ENCODE peak calls at places on chromosomes 3 and 15, in four cellular contexts. One of them, this sample, is unnamed.

GRCh38 chr3:47283193-47283537 is 421 bp downstream of the KLHL18 start:
- DNase-seq in breast epithelium: no peak
- DNase-seq in dorsolateral prefrontal cortex: no peak
- DNase-seq in mesothelial cell of epicardium: no peak
- DNase-seq in this sample: no peak

GRCh38 chr3:52471371-52472238 is 16.2 kb downstream of the NISCH start:
- DNase-seq in breast epithelium: peak; percentile 80
- DNase-seq in mesothelial cell of epicardium: no peak
- DNase-seq in dorsolateral prefrontal cortex: no peak
- DNase-seq in this sample: no peak

GRCh38 chr3:34011171-34012101 is 213.0 kb downstream of the PDCD6IP start:
- DNase-seq in breast epithelium: no peak
- DNase-seq in dorsolateral prefrontal cortex: no peak
- DNase-seq in mesothelial cell of epicardium: no peak
- DNase-seq in this sample: no peak

GRCh38 chr15:45199136-45199810 is 11.5 kb upstream of the SHF start:
- DNase-seq in breast epithelium: no peak
- DNase-seq in mesothelial cell of epicardium: no peak
- DNase-seq in dorsolateral prefrontal cortex: no peak
- DNase-seq in this sample: no peak

GRCh38 chr3:4323246-4324027 is 20.3 kb downstream of the SETMAR start:
- DNase-seq in mesothelial cell of epicardium: no peak
- DNase-seq in breast epithelium: no peak
- DNase-seq in dorsolateral prefrontal cortex: no peak
- DNase-seq in this sample: no peak

GRCh38 chr3:67979342-67979741 is 324.9 kb upstream of the SUCLG2 start:
- DNase-seq in mesothelial cell of epicardium: no peak
- DNase-seq in dorsolateral prefrontal cortex: no peak
- DNase-seq in breast epithelium: no peak
- DNase-seq in this sample: no peak

GRCh38 chr3:193945126-193945525 is 190.8 kb upstream of the HES1 start:
- DNase-seq in dorsolateral prefrontal cortex: no peak
- DNase-seq in mesothelial cell of epicardium: no peak
- DNase-seq in breast epithelium: no peak
- DNase-seq in this sample: no peak

GRCh38 chr3:169356284-169356955 is 307.1 kb downstream of the MECOM start:
- DNase-seq in dorsolateral prefrontal cortex: no peak
- DNase-seq in mesothelial cell of epicardium: no peak
- DNase-seq in breast epithelium: no peak
- DNase-seq in this sample: no peak

DNA sequence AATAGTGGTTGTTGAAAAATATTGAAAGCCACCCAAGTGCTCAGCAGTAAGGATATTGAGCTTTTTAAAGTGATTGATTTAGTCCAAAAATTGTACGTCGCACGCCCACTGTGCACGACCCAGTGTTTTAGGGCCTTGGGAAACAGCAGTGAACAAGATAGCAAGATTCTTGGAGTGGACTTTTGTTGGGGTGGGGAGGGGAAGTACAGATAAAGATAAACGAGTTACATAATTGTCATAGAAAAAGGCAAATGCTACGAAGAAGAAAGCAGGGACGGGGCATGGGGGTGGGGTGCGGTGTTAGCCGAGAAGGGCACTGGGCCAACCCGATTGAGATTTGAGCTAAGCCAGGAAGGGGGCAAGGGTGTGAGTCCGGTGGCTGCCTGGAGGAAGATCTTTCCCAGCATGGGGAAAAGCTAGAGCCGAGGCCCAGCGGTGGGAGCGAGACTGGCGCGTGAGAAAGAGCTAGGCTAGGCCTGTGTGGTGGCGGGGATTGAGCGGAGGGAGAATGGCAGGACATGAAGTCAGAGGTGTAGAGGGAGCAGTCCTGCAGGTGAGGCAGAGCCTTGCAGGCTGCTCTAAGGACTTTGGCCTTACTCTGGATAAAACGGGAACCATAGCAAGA is 454 bp downstream of the HTD2 start:
- DNase-seq in dorsolateral prefrontal cortex: no peak
- DNase-seq in mesothelial cell of epicardium: no peak
- DNase-seq in breast epithelium: no peak
- DNase-seq in this sample: peak; percentile 31
- TF ChIP-seq CTCF in dorsolateral prefrontal cortex: no peak
- TF ChIP-seq CTCF in mesothelial cell of epicardium: no peak
- TF ChIP-seq CTCF in breast epithelium: no peak
- TF ChIP-seq CTCF in this sample: no peak

DNA sequence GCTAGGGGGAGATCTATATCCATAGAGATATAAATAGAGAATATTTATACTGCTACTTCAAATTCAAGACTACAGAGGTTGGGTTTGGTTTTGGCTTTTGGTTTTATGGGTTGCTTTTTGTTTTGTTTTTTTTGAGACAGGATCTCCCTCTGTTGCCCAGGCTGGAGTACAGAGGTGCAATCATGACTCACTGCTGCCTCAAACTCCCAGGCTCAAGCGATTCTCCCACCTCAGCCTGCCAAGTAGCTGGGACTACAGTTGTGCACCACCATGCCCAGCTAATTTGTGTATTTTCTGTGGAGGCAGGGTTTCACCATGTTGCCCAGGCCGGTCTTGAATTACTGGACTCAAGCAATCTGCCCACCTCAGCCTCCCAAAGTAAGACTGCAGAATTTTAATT is 3.9 kb upstream of the UBL7 start:
- DNase-seq in breast epithelium: no peak
- DNase-seq in mesothelial cell of epicardium: no peak
- DNase-seq in dorsolateral prefrontal cortex: no peak
- DNase-seq in this sample: no peak
- TF ChIP-seq CTCF in breast epithelium: no peak
- TF ChIP-seq CTCF in mesothelial cell of epicardium: no peak
- TF ChIP-seq CTCF in dorsolateral prefrontal cortex: no peak
- TF ChIP-seq CTCF in this sample: no peak

DNA sequence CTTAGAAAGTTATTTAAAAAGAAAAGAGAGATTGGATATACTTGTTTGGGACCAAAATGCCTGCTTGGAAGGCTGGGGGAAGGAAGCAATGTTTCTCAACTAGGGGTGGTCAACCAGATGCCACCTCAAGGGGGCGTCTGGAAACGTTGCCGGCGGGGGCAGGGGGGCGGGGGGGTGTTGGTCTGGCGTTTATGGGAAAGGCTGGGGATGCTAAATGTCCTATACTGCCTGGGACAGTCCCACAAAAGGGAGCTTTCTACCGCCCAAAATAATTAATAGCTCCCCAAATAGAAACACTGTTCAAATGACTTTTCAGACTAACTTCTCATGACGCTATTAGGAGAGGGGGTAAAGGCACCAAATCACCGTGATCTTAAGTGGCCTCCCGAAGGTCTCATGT is 2.2 kb downstream of the POLG start:
- DNase-seq in dorsolateral prefrontal cortex: no peak
- DNase-seq in mesothelial cell of epicardium: no peak
- DNase-seq in breast epithelium: no peak
- DNase-seq in this sample: no peak
- TF ChIP-seq CTCF in dorsolateral prefrontal cortex: no peak
- TF ChIP-seq CTCF in mesothelial cell of epicardium: no peak
- TF ChIP-seq CTCF in breast epithelium: no peak
- TF ChIP-seq CTCF in this sample: peak; percentile 15

GRCh38 chr15:22878103-22878502 is 39.6 kb downstream of the NIPA2 start:
- DNase-seq in breast epithelium: no peak
- DNase-seq in mesothelial cell of epicardium: no peak
- DNase-seq in dorsolateral prefrontal cortex: no peak
- DNase-seq in this sample: no peak

GRCh38 chr15:22880068-22880980 is 41.9 kb downstream of the NIPA2 start:
- DNase-seq in dorsolateral prefrontal cortex: no peak
- DNase-seq in mesothelial cell of epicardium: no peak
- DNase-seq in breast epithelium: no peak
- DNase-seq in this sample: no peak

GRCh38 chr15:22874256-22874655 is 35.8 kb downstream of the NIPA2 start:
- DNase-seq in dorsolateral prefrontal cortex: no peak
- DNase-seq in mesothelial cell of epicardium: no peak
- DNase-seq in breast epithelium: no peak
- DNase-seq in this sample: no peak

GRCh38 chr15:22877122-22877521 is 38.7 kb downstream of the NIPA2 start:
- DNase-seq in dorsolateral prefrontal cortex: no peak
- DNase-seq in mesothelial cell of epicardium: no peak
- DNase-seq in breast epithelium: no peak
- DNase-seq in this sample: no peak

DNA sequence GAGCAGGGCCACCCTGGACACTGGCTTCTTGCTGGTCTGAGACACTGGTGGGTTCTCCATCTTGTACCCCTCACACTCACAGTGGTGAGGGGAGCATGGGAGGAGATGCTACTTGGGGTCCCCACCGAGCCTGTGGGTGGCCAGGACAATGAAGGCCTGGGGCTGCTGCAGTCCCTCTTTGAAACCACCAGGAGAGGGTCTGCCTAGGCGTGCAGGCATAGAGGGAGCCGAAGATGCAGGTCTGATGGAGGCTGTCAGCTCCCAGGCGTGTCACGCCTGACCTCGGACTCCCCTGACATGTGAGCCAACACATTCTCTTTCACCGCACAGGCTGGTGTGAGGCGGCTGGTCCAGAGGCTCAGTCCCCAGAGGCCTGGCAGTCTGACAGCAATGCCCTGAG is 39.1 kb downstream of the NIPA2 start:
- DNase-seq in mesothelial cell of epicardium: no peak
- DNase-seq in breast epithelium: no peak
- DNase-seq in dorsolateral prefrontal cortex: no peak
- DNase-seq in this sample: no peak
- TF ChIP-seq CTCF in mesothelial cell of epicardium: no peak
- TF ChIP-seq CTCF in breast epithelium: no peak
- TF ChIP-seq CTCF in dorsolateral prefrontal cortex: no peak
- TF ChIP-seq CTCF in this sample: no peak

GRCh38 chr15:72923304-72923703 is 129.0 kb upstream of the NEO1 start:
- DNase-seq in dorsolateral prefrontal cortex: no peak
- DNase-seq in mesothelial cell of epicardium: no peak
- DNase-seq in breast epithelium: no peak
- DNase-seq in this sample: no peak
- TF ChIP-seq CTCF in dorsolateral prefrontal cortex: no peak
- TF ChIP-seq CTCF in mesothelial cell of epicardium: no peak
- TF ChIP-seq CTCF in breast epithelium: no peak
- TF ChIP-seq CTCF in this sample: no peak

GRCh38 chr3:155010416-155010815 is 69.7 kb upstream of the MME start:
- DNase-seq in mesothelial cell of epicardium: no peak
- DNase-seq in dorsolateral prefrontal cortex: no peak
- DNase-seq in breast epithelium: no peak
- DNase-seq in this sample: no peak

GRCh38 chr3:155013427-155013826 is 66.7 kb upstream of the MME start:
- DNase-seq in breast epithelium: no peak
- DNase-seq in mesothelial cell of epicardium: no peak
- DNase-seq in dorsolateral prefrontal cortex: no peak
- DNase-seq in this sample: no peak

GRCh38 chr3:155015776-155016451 is 64.2 kb upstream of the MME start:
- DNase-seq in mesothelial cell of epicardium: no peak
- DNase-seq in dorsolateral prefrontal cortex: no peak
- DNase-seq in breast epithelium: no peak
- DNase-seq in this sample: no peak

GRCh38 chr3:155014953-155015352 is 65.2 kb upstream of the MME start:
- DNase-seq in breast epithelium: no peak
- DNase-seq in dorsolateral prefrontal cortex: no peak
- DNase-seq in mesothelial cell of epicardium: no peak
- DNase-seq in this sample: no peak

DNA sequence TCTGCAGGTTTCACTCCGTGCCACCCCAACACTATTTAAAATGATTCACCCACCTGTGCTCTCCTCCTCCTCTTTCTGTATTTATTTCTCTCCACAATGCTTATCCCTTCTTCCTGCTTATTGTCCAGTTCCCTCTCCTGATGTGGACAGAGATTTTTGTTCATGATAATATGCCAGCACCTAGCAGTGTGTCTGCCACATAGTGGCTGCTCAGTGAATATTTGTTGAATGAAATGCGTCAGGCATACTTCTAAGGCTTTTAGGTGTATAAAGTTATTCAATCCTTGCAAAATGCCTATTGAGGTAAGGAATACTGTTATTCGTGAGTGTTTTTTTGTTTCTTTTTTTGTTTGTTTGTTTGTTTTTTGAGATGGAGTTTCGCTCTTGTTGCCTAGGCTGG is 67.5 kb upstream of the MME start:
- DNase-seq in breast epithelium: no peak
- DNase-seq in dorsolateral prefrontal cortex: no peak
- DNase-seq in mesothelial cell of epicardium: no peak
- DNase-seq in this sample: no peak
- TF ChIP-seq CTCF in breast epithelium: no peak
- TF ChIP-seq CTCF in dorsolateral prefrontal cortex: no peak
- TF ChIP-seq CTCF in mesothelial cell of epicardium: no peak
- TF ChIP-seq CTCF in this sample: no peak

DNA sequence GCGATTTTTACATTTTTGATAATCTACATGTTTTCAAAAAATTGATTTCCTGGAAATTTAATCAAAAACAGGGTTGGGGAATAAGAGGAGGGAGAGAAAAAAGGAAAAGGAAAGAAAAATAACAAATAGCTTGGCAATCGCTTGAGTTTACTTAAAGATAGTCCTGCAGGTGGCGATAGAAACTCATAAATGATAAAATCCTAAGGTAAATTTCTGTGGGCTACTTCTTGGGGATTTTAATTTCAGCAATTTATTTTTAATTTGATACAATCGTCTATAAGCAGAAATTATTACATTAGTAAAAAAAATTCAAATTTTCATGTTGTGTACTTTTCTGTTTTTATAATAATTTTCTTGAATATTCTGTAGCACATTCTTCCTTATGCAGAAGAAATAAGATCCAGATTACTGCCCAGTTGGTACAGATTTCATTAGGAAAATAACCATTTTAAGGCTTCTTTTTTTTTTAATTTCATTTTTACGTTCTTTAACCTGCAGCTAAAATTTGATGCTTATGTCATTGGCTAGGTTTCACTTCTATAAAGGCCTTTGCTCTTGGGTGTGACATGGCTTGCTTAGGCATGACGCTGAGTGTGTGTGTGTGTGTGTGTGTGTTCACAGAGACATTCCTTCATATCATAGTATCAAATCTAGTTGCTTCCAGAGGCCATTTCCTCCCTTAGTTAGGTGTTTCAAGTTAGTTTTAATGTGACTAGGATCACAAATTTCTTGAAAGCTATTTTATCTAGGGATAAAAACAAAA is 181.8 kb downstream of the MCTP2 start:
- DNase-seq in breast epithelium: no peak
- DNase-seq in dorsolateral prefrontal cortex: no peak
- DNase-seq in mesothelial cell of epicardium: no peak
- DNase-seq in this sample: no peak
- TF ChIP-seq CTCF in breast epithelium: no peak
- TF ChIP-seq CTCF in dorsolateral prefrontal cortex: peak; percentile 51
- TF ChIP-seq CTCF in mesothelial cell of epicardium: peak; percentile 73
- TF ChIP-seq CTCF in this sample: peak; percentile 56

This sample was measured in natural killer cell.